ENCODE peak calls at places on chromosome 12, in eight cellular contexts. V is HCT116, W is GM12878, B is mucosa of descending colon, I is AG04450, T is PC-9, N is Caco-2, U is astrocyte of the spinal cord. Q is an unnamed sample.

GRCh38 chr12:92000587-92000986 is 145.1 kb downstream of the BTG1 start:
- DNase-seq in U (peak; percentile 63), B (no peak), W (no peak), V (no peak), I (no peak), N (no peak), T (no peak), Q (no peak)

GRCh38 chr12:56991319-56991906 is 14.9 kb downstream of the ZBTB39 start:
- DNase-seq in I (no peak), T (no peak), B (peak; percentile 52), N (no peak), U (no peak), W (no peak), V (no peak), Q (no peak)

GRCh38 chr12:68483592-68484373 is 126.9 kb upstream of the RAP1B start:
- DNase-seq in B (no peak), T (no peak), U (peak; percentile 18), V (no peak), I (no peak), W (no peak), N (no peak), Q (no peak)

GRCh38 chr12:33994857-33995808 is 27.2 kb upstream of the ALG10 start:
- DNase-seq in T (no peak), W (no peak), I (no peak), V (no peak), U (no peak), N (no peak), B (no peak), Q (no peak)

GRCh38 chr12:41496009-41496408 is 307.9 kb downstream of the PDZRN4 start:
- DNase-seq in W (no peak), I (no peak), T (no peak), U (no peak), V (no peak), B (no peak), N (no peak), Q (no peak)

GRCh38 chr12:47850153-47851084 is 30.7 kb upstream of the HDAC7 start:
- DNase-seq in W (no peak), T (no peak), N (peak; percentile 73), I (no peak), V (no peak), U (no peak), B (no peak), Q (no peak)

GRCh38 chr12:15013634-15014169 is 40.9 kb downstream of the PDE6H start:
- DNase-seq in T (no peak), B (no peak), I (no peak), N (no peak), V (no peak), W (no peak), U (no peak), Q (no peak)

GRCh38 chr12:132084681-132085635 is 59.2 kb downstream of the DDX51 start:
- DNase-seq in N (peak; percentile 92), B (peak; percentile 69), V (no peak), I (no peak), U (peak; percentile 31), W (no peak), T (peak; percentile 33), Q (peak; percentile 70)

GRCh38 chr12:76313289-76313688 is 34.9 kb downstream of the BBS10 start:
- DNase-seq in U (no peak), W (no peak), I (no peak), V (no peak), N (no peak), T (no peak), B (no peak), Q (no peak)

GRCh38 chr12:48183091-48183875 is at the start of gene CCDC184:
- DNase-seq in V (peak; percentile 57), B (peak; percentile 66), N (peak; percentile 74), T (no peak), I (no peak), U (peak; percentile 80), W (peak; percentile 24), Q (peak; percentile 55)

GRCh38 chr12:96210376-96211055 is 16.3 kb downstream of the ELK3 start:
- DNase-seq in U (no peak), N (no peak), T (no peak), V (no peak), W (no peak), I (no peak), B (no peak), Q (no peak)

GRCh38 chr12:319116-319515 is 56.5 kb upstream of the SLC6A13 start:
- DNase-seq in N (no peak), B (no peak), I (no peak), U (no peak), T (no peak), V (no peak), W (no peak), Q (no peak)

GRCh38 chr12:325886-326285 is 63.2 kb downstream of the KDM5A start:
- DNase-seq in V (no peak), I (no peak), W (no peak), T (no peak), B (no peak), U (no peak), N (no peak), Q (no peak)

GRCh38 chr12:323507-323906 is 60.9 kb upstream of the SLC6A13 start:
- DNase-seq in N (no peak), T (no peak), U (no peak), W (no peak), I (no peak), B (no peak), V (no peak), Q (no peak)

DNA sequence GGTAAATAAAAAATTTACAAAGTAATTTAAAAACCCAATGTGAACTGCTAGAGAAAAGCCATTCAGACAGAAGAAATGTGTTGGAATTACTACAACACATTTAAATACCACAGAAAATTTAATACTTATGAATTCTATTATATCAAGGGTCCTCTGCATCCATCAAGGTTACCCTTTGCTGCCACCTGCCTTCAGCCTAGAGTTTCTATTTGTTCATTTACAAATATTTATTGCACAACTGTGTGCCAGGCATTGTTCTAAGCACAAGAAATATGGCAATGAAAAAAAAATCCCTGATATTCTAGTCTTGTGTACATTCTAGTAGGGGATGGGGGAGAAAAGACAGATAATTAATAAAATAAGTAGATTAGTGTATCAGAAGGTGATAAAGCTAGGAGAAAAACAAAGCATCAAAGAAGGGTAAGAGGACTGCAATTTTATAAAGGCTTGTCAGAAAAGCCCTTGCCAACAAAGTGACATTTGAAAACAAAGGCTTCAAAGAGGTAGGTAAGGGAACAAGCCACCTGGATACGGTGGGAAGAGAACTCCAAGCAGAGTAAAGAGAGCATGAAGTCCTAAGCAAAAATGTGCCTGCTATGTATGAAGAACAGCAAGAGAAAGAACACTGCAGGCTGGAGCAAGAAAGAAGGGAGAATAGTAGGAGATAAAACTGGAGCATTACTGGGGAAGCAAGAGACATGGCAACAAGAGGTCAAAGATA is 59.1 kb upstream of the SLC6A13 start:
- DNase-seq in B (no peak), W (no peak), V (peak; percentile 3), N (no peak), U (no peak), T (peak; percentile 5), I (no peak), Q (peak; percentile 18)
- TF ChIP-seq CTCF in B (no peak), W (no peak), V (peak; percentile 17), N (peak; percentile 52), U (peak; percentile 10), T (peak; percentile 75), I (no peak), Q (no peak)

DNA sequence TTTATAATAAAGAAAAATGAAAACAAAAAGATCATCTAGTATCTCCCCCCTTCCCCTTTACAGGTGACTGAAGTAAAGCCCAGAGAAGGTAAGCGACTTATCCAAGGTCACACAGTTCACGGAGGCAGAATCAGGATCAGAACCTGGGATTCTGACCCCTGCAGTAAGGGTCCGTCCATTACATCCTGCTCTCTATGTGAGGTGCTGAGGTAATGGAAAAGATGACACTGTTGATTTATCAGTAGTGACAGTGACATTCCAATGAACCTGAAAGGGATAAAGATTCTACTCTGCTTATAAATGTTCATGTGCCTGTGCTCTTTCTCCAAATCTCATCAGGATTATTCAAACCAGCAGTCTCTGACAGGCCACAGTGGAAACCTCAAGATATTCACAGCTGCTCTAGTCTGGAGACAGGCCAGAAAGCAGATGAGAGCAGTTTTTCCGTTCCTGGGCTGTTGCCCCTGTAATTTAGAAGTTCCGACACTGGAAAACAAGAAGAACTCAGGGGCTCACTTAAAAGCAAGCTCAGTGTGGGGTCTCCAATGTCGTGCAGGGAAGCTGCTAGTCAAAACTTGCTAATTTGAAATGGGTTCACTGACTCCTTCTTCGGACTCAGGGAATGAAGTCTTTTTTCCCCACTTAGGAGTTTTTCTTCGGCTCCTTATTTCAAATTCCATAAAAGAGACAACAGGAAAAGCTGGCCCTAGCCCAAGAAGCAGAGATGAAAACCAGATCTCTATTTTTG is 131.7 kb upstream of the EEA1 start:
- DNase-seq in V (no peak), T (no peak), N (no peak), I (peak; percentile 34), W (peak; percentile 21), U (peak; percentile 84), B (peak; percentile 29), Q (no peak)
- TF ChIP-seq CTCF in V (no peak), T (no peak), N (no peak), I (peak; percentile 28), W (no peak), U (no peak), B (no peak), Q (no peak)

DNA sequence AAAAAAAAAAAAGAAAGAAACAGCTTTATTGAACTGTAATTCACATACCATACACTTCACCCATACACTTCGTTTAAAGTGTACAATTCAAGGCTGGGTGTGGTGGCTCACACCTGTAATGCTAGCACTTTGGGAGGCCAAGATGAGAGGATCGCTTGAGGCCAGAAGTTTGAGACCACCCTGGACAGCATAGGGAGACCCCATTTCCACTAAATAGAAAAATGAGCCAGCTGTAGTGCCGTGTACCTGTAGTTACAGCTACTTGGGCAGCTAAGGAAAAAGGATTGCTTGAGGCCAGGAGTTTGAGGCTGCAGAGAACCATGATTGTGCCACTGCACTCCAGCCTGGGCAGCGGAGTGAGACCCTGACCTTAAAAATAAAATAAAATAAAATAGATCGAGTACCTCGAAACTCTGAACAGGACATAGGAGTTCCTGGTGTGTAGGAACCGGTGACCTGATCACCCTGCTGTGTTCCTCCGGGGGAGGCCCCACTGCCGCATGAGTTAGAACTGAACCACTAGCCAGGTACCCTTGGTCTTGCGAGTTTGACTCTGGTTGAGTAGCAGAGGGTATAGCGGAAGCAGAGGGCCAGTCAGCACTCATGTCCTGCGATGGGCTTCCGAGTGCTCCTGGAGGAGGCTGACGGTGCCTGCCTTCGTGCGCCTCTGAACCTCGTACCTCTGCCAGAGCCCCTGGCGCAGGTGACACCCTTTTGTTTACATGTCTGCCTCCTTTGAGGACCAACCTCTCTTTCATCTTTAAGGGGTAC is 80.0 kb downstream of the B4GALNT3 start:
- DNase-seq in U (no peak), V (no peak), B (peak; percentile 72), W (no peak), T (no peak), N (no peak), I (no peak), Q (no peak)
- TF ChIP-seq CTCF in U (no peak), V (no peak), B (no peak), W (no peak), T (peak; percentile 16), N (no peak), I (no peak), Q (no peak)

GRCh38 chr12:103772367-103773108 is 68.5 kb downstream of the NT5DC3 start:
- DNase-seq in B (no peak), V (no peak), N (no peak), T (no peak), I (no peak), U (no peak), W (no peak), Q (no peak)
- TF ChIP-seq CTCF in B (no peak), V (no peak), N (no peak), T (no peak), I (no peak), U (no peak), W (no peak), Q (no peak)

Q was measured in Calu3.